ENCODE peak calls at places on chromosomes 5 and 9, in six cellular contexts. One of them, this sample, is unnamed.

GRCh38 chr9:135886147-135886981 is 21.0 kb downstream of the CAMSAP1 start:
- DNase-seq in psoas muscle: no peak
- DNase-seq in AG09309: no peak
- DNase-seq in RWPE1: peak
- DNase-seq in HepG2: no peak
- DNase-seq in gastrocnemius medialis: no peak
- DNase-seq in this sample: no peak

GRCh38 chr9:123929177-123929869 is 603 bp downstream of the DENND1A start:
- DNase-seq in psoas muscle: peak
- DNase-seq in AG09309: no peak
- DNase-seq in RWPE1: peak
- DNase-seq in HepG2: peak
- DNase-seq in gastrocnemius medialis: peak
- DNase-seq in this sample: no peak

GRCh38 chr5:155148694-155149093 is 135.1 kb downstream of the KIF4B start:
- DNase-seq in psoas muscle: no peak
- DNase-seq in AG09309: no peak
- DNase-seq in RWPE1: no peak
- DNase-seq in HepG2: no peak
- DNase-seq in gastrocnemius medialis: no peak
- DNase-seq in this sample: no peak

GRCh38 chr9:20255052-20255451 is 367.2 kb downstream of the MLLT3 start:
- DNase-seq in psoas muscle: no peak
- DNase-seq in AG09309: no peak
- DNase-seq in RWPE1: no peak
- DNase-seq in HepG2: no peak
- DNase-seq in gastrocnemius medialis: no peak
- DNase-seq in this sample: no peak

GRCh38 chr5:58002318-58002717 is 457.6 kb downstream of the PLK2 start:
- DNase-seq in psoas muscle: no peak
- DNase-seq in AG09309: no peak
- DNase-seq in RWPE1: peak
- DNase-seq in HepG2: no peak
- DNase-seq in gastrocnemius medialis: no peak
- DNase-seq in this sample: no peak

GRCh38 chr5:158172005-158172404 is 313.1 kb upstream of the CLINT1 start:
- DNase-seq in psoas muscle: no peak
- DNase-seq in AG09309: no peak
- DNase-seq in RWPE1: no peak
- DNase-seq in HepG2: no peak
- DNase-seq in gastrocnemius medialis: no peak
- DNase-seq in this sample: no peak

GRCh38 chr5:16736158-16736994 is 119.6 kb upstream of the RETREG1 start:
- DNase-seq in psoas muscle: no peak
- DNase-seq in AG09309: no peak
- DNase-seq in RWPE1: peak
- DNase-seq in HepG2: peak
- DNase-seq in gastrocnemius medialis: no peak
- DNase-seq in this sample: peak

GRCh38 chr5:107985144-107985543 is 314.4 kb upstream of the EFNA5 start:
- DNase-seq in psoas muscle: peak
- DNase-seq in AG09309: no peak
- DNase-seq in RWPE1: no peak
- DNase-seq in HepG2: no peak
- DNase-seq in gastrocnemius medialis: peak
- DNase-seq in this sample: no peak

GRCh38 chr9:111939322-111939721 is 42.7 kb downstream of the UGCG start:
- DNase-seq in psoas muscle: no peak
- DNase-seq in AG09309: no peak
- DNase-seq in RWPE1: no peak
- DNase-seq in HepG2: no peak
- DNase-seq in gastrocnemius medialis: no peak
- DNase-seq in this sample: no peak

GRCh38 chr9:135144581-135145108 is 57.2 kb downstream of the OLFM1 start:
- DNase-seq in psoas muscle: no peak
- DNase-seq in AG09309: no peak
- DNase-seq in RWPE1: no peak
- DNase-seq in HepG2: no peak
- DNase-seq in gastrocnemius medialis: no peak
- DNase-seq in this sample: no peak

GRCh38 chr5:84382363-84383295 is 2.1 kb downstream of the EDIL3 start:
- DNase-seq in psoas muscle: peak
- DNase-seq in AG09309: no peak
- DNase-seq in RWPE1: peak
- DNase-seq in HepG2: no peak
- DNase-seq in gastrocnemius medialis: no peak
- DNase-seq in this sample: no peak

GRCh38 chr5:61965074-61965473 is 340.9 kb upstream of the KIF2A start:
- DNase-seq in psoas muscle: no peak
- DNase-seq in AG09309: no peak
- DNase-seq in RWPE1: no peak
- DNase-seq in HepG2: no peak
- DNase-seq in gastrocnemius medialis: no peak
- DNase-seq in this sample: no peak

GRCh38 chr9:121945849-121946248 is 147.3 kb downstream of the TTLL11 start:
- DNase-seq in psoas muscle: no peak
- DNase-seq in AG09309: no peak
- DNase-seq in RWPE1: peak
- DNase-seq in HepG2: no peak
- DNase-seq in gastrocnemius medialis: no peak
- DNase-seq in this sample: peak

GRCh38 chr9:135600296-135600805 is 38.8 kb downstream of the PAEP start:
- DNase-seq in psoas muscle: no peak
- DNase-seq in AG09309: no peak
- DNase-seq in RWPE1: no peak
- DNase-seq in HepG2: no peak
- DNase-seq in gastrocnemius medialis: no peak
- DNase-seq in this sample: no peak

GRCh38 chr9:14347408-14348224 is 33.7 kb upstream of the NFIB start:
- DNase-seq in psoas muscle: peak
- DNase-seq in AG09309: no peak
- DNase-seq in RWPE1: peak
- DNase-seq in HepG2: no peak
- DNase-seq in gastrocnemius medialis: peak
- DNase-seq in this sample: no peak

GRCh38 chr9:127979015-127979332 is 1.8 kb downstream of the EEIG1 start:
- DNase-seq in psoas muscle: no peak
- DNase-seq in AG09309: no peak
- DNase-seq in RWPE1: no peak
- DNase-seq in HepG2: no peak
- DNase-seq in gastrocnemius medialis: no peak
- DNase-seq in this sample: no peak

GRCh38 chr5:150213530-150213929 is 23.7 kb downstream of the SLC6A7 start:
- DNase-seq in psoas muscle: no peak
- DNase-seq in AG09309: no peak
- DNase-seq in RWPE1: no peak
- DNase-seq in HepG2: no peak
- DNase-seq in gastrocnemius medialis: no peak
- DNase-seq in this sample: no peak

GRCh38 chr9:114888599-114888998 is 41.8 kb downstream of the TNFSF8 start:
- DNase-seq in psoas muscle: no peak
- DNase-seq in AG09309: no peak
- DNase-seq in RWPE1: no peak
- DNase-seq in HepG2: no peak
- DNase-seq in gastrocnemius medialis: no peak
- DNase-seq in this sample: no peak

GRCh38 chr9:126126807-126127206 is 199.8 kb upstream of the MVB12B start:
- DNase-seq in psoas muscle: no peak
- DNase-seq in AG09309: no peak
- DNase-seq in RWPE1: no peak
- DNase-seq in HepG2: no peak
- DNase-seq in gastrocnemius medialis: no peak
- DNase-seq in this sample: no peak

GRCh38 chr5:153122416-153122815 is 368.1 kb upstream of the GRIA1 start:
- DNase-seq in psoas muscle: no peak
- DNase-seq in AG09309: no peak
- DNase-seq in RWPE1: no peak
- DNase-seq in HepG2: no peak
- DNase-seq in gastrocnemius medialis: no peak
- DNase-seq in this sample: no peak

GRCh38 chr5:38598994-38599611 is 42.7 kb upstream of the LIFR start:
- DNase-seq in psoas muscle: no peak
- DNase-seq in AG09309: no peak
- DNase-seq in RWPE1: peak
- DNase-seq in HepG2: peak
- DNase-seq in gastrocnemius medialis: no peak
- DNase-seq in this sample: peak

GRCh38 chr5:65769539-65769938 is 47.5 kb downstream of the NLN start:
- DNase-seq in psoas muscle: no peak
- DNase-seq in AG09309: peak
- DNase-seq in RWPE1: peak
- DNase-seq in HepG2: no peak
- DNase-seq in gastrocnemius medialis: no peak
- DNase-seq in this sample: peak

GRCh38 chr5:170923910-170924620 is 62.2 kb downstream of the RANBP17 start:
- DNase-seq in psoas muscle: no peak
- DNase-seq in AG09309: no peak
- DNase-seq in RWPE1: no peak
- DNase-seq in HepG2: no peak
- DNase-seq in gastrocnemius medialis: no peak
- DNase-seq in this sample: no peak

GRCh38 chr5:132000677-132001453 is 10.6 kb downstream of the ACSL6 start:
- DNase-seq in psoas muscle: no peak
- DNase-seq in AG09309: no peak
- DNase-seq in RWPE1: no peak
- DNase-seq in HepG2: peak
- DNase-seq in gastrocnemius medialis: peak
- DNase-seq in this sample: no peak

GRCh38 chr5:399296-400281 is 43.4 kb upstream of the EXOC3 start:
- DNase-seq in psoas muscle: peak
- DNase-seq in AG09309: peak
- DNase-seq in RWPE1: peak
- DNase-seq in HepG2: peak
- DNase-seq in gastrocnemius medialis: peak
- DNase-seq in this sample: peak

GRCh38 chr5:60404171-60404570 is 295.8 kb downstream of the DEPDC1B start:
- DNase-seq in psoas muscle: no peak
- DNase-seq in AG09309: no peak
- DNase-seq in RWPE1: no peak
- DNase-seq in HepG2: peak
- DNase-seq in gastrocnemius medialis: no peak
- DNase-seq in this sample: no peak

GRCh38 chr9:131651160-131651559 is 88.7 kb downstream of the RAPGEF1 start:
- DNase-seq in psoas muscle: no peak
- DNase-seq in AG09309: no peak
- DNase-seq in RWPE1: no peak
- DNase-seq in HepG2: no peak
- DNase-seq in gastrocnemius medialis: no peak
- DNase-seq in this sample: no peak

GRCh38 chr5:145237843-145238242 is 597.3 kb downstream of the PRELID2 start:
- DNase-seq in psoas muscle: no peak
- DNase-seq in AG09309: peak
- DNase-seq in RWPE1: peak
- DNase-seq in HepG2: peak
- DNase-seq in gastrocnemius medialis: no peak
- DNase-seq in this sample: peak

GRCh38 chr5:141992349-141992963 is 20.4 kb downstream of the GNPDA1 start:
- DNase-seq in psoas muscle: peak
- DNase-seq in AG09309: peak
- DNase-seq in RWPE1: peak
- DNase-seq in HepG2: peak
- DNase-seq in gastrocnemius medialis: peak
- DNase-seq in this sample: peak

GRCh38 chr5:111697215-111697614 is 59.8 kb downstream of the NREP start:
- DNase-seq in psoas muscle: no peak
- DNase-seq in AG09309: no peak
- DNase-seq in RWPE1: no peak
- DNase-seq in HepG2: no peak
- DNase-seq in gastrocnemius medialis: no peak
- DNase-seq in this sample: no peak

GRCh38 chr9:87498046-87498815 is 564 bp downstream of the DAPK1 start:
- DNase-seq in psoas muscle: peak
- DNase-seq in AG09309: no peak
- DNase-seq in RWPE1: peak
- DNase-seq in HepG2: peak
- DNase-seq in gastrocnemius medialis: no peak
- DNase-seq in this sample: no peak
- TF ChIP-seq CTCF in psoas muscle: peak
- TF ChIP-seq CTCF in AG09309: peak
- TF ChIP-seq CTCF in RWPE1: no peak
- TF ChIP-seq CTCF in HepG2: peak
- TF ChIP-seq CTCF in gastrocnemius medialis: no peak
- TF ChIP-seq CTCF in this sample: no peak

GRCh38 chr9:89428901-89429890 is 68.7 kb downstream of the SEMA4D start:
- DNase-seq in psoas muscle: peak
- DNase-seq in AG09309: no peak
- DNase-seq in RWPE1: no peak
- DNase-seq in HepG2: no peak
- DNase-seq in gastrocnemius medialis: no peak
- DNase-seq in this sample: no peak
- TF ChIP-seq CTCF in psoas muscle: peak
- TF ChIP-seq CTCF in AG09309: peak
- TF ChIP-seq CTCF in RWPE1: no peak
- TF ChIP-seq CTCF in HepG2: peak
- TF ChIP-seq CTCF in gastrocnemius medialis: peak
- TF ChIP-seq CTCF in this sample: peak

DNA sequence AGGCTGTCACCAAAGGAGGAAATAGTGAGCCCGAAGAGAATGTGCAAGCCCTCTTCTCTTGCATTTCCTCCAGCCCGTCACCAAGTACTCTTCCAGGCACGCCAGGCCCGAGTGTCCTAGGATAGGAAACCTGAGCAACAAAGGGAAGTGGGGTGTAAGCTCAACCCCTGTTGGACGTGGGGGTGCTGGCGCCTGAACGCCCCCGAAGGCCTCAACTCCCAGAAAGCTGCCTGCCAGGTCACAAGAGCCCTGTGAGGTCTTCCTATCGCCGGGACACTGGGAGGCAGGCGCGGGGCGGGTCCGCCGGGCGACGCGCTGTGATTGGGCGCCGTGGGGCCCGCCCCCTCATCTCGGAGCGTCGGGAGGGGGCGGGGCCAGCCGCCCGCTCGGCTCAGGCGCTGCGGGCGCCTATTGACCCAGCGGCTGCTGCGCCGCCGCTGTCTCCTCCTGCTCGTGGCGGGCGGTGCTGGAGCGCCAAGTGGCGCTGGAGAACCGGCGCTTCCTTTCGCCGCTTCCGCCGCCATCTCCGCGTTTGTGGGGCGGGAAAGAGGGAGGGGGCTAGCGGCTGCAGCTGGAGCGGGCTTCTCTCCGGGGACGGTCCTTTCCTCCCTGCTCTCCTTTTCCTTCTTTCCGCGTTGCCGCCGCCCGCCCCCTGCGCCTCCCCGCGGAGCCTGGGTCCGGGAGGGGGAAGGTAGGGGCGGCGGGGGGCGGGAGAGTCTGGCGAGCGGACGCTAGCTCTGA is 558 bp upstream of the MAN2A1 start:
- DNase-seq in psoas muscle: peak
- DNase-seq in AG09309: no peak
- DNase-seq in RWPE1: peak
- DNase-seq in HepG2: peak
- DNase-seq in gastrocnemius medialis: peak
- DNase-seq in this sample: peak
- TF ChIP-seq CTCF in psoas muscle: peak
- TF ChIP-seq CTCF in AG09309: no peak
- TF ChIP-seq CTCF in RWPE1: no peak
- TF ChIP-seq CTCF in HepG2: no peak
- TF ChIP-seq CTCF in gastrocnemius medialis: no peak
- TF ChIP-seq CTCF in this sample: no peak

GRCh38 chr5:21593261-21593660 is 1259.9 kb downstream of the CDH12 start:
- DNase-seq in psoas muscle: no peak
- DNase-seq in AG09309: no peak
- DNase-seq in RWPE1: no peak
- DNase-seq in HepG2: no peak
- DNase-seq in gastrocnemius medialis: no peak
- DNase-seq in this sample: no peak

GRCh38 chr5:21594566-21594965 is 1258.6 kb downstream of the CDH12 start:
- DNase-seq in psoas muscle: no peak
- DNase-seq in AG09309: no peak
- DNase-seq in RWPE1: no peak
- DNase-seq in HepG2: no peak
- DNase-seq in gastrocnemius medialis: no peak
- DNase-seq in this sample: no peak
- TF ChIP-seq CTCF in psoas muscle: no peak
- TF ChIP-seq CTCF in AG09309: no peak
- TF ChIP-seq CTCF in RWPE1: no peak
- TF ChIP-seq CTCF in HepG2: no peak
- TF ChIP-seq CTCF in gastrocnemius medialis: no peak
- TF ChIP-seq CTCF in this sample: no peak